ENCODE peak calls at places on chromosomes 4 and X, in six cellular contexts. I is HepG2, H is SK-N-SH, E is HCT116, U is K562, J is GM12878. Q is an unnamed sample.

GRCh38 chrX:1341531-1342179 is 5.1 kb downstream of the IL3RA start:
- DNase-seq in I (no peak), H (no peak), E (no peak), U (no peak), J (no peak), Q (no peak)

GRCh38 chrX:124347242-124347641 is 879 bp downstream of the SH2D1A start:
- DNase-seq in I (no peak), H (no peak), E (no peak), U (no peak), J (no peak), Q (no peak)

GRCh38 chr4:113832795-113833194 is 71.3 kb upstream of the CAMK2D start:
- DNase-seq in I (no peak), H (no peak), E (no peak), U (no peak), J (no peak), Q (no peak)

GRCh38 chrX:19893722-19894121 is 6.3 kb upstream of the SH3KBP1 start:
- DNase-seq in I (peak), H (no peak), E (no peak), U (no peak), J (no peak), Q (no peak)

GRCh38 chrX:150049647-150050046 is 111.4 kb upstream of the EOLA2 start:
- DNase-seq in I (no peak), H (no peak), E (no peak), U (no peak), J (no peak), Q (no peak)

GRCh38 chrX:1397001-1397400 is 5.1 kb upstream of the SLC25A6 start:
- DNase-seq in I (no peak), H (no peak), E (no peak), U (no peak), J (no peak), Q (no peak)

GRCh38 chr4:83054928-83055327 is 19.9 kb downstream of the COPS4 start:
- DNase-seq in I (no peak), H (peak), E (peak), U (no peak), J (no peak), Q (no peak)

GRCh38 chr4:153497988-153498967 is 32.1 kb downstream of the TMEM131L start:
- DNase-seq in I (no peak), H (no peak), E (no peak), U (no peak), J (peak), Q (no peak)

GRCh38 chrX:152817082-152817744 is 13.3 kb downstream of the CETN2 start:
- DNase-seq in I (no peak), H (peak), E (no peak), U (peak), J (no peak), Q (no peak)

DNA sequence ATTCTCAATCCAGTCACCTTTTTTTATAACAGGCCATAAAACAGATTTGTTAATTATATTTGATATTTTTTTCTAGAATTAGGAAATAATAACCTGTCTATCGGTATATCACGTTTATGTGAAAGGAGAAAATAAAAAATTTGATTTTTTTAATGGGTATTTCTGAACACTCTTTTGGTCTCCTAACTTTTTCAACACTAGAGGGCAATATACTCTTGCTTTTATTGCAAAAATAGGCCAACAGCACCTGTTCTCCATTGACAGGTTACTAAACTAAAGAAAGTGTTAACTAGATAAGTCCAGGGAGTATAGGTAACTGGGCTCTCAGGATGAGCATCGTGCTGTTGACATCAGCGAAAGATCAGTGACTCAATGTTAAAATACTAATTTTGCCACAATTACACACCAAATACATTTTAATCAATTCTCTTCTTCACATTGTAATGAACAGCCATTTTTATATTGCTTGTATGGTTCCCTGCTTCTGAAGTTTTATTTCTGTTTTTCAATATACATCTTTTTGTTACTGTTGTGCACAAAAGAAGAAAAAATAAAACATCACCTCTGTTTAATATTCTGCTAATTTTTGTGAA is 22.8 kb downstream of the NDST4 start:
- DNase-seq in I (peak), H (peak), E (peak), U (no peak), J (no peak), Q (no peak)
- TF ChIP-seq SIN3A in I (no peak), H (no peak), E (no peak), U (no peak), J (no peak), Q (no peak)

DNA sequence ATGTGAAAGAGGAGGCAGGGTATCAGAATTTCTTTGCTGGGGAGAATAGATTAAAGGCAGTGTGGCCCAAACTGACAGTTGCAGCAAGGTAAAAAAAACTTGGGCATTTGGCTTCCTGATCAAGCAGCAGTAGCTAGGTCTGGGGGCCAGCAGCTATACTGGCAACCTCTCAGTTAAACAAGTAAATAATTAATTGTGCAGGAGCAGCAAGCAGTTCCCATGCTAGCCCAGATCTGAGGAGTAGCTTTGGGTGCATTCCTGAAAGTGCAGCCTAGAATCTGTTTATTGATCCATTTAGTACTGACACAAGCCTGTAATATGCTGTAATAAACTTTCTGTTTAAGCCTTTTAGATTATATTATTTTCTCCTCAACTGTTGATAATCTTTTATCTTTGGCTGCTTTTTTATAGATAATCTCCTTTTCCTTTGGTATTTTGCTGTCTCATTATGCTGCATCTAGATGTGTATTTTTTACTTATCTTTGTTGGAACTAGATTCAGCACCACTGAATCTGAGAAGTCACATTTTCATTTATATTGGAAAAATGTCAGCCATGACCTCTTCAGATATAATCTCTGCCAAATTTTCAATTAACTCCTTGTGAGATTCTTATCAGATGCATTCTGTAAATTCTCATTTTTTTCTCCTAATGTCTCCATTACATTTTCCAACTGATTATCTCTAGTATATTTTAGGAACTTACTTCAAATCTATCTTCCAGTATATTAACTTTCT is 276.3 kb downstream of the STPG2 start:
- DNase-seq in I (no peak), H (no peak), E (no peak), U (no peak), J (no peak), Q (no peak)
- TF ChIP-seq REST in I (no peak), H (no peak), E (no peak), U (no peak), J (no peak), Q (no peak)

GRCh38 chr4:168711197-168712120 is 214.6 kb downstream of the PALLD start:
- DNase-seq in I (no peak), H (no peak), E (no peak), U (no peak), J (no peak), Q (no peak)
- TF ChIP-seq SIN3A in I (no peak), H (no peak), E (no peak), U (no peak), J (no peak), Q (no peak)

GRCh38 chrX:136259543-136259942 is 8.3 kb upstream of the MAP7D3 start:
- DNase-seq in I (no peak), H (no peak), E (no peak), U (no peak), J (no peak), Q (no peak)

GRCh38 chrX:136262241-136262640 is 11.0 kb upstream of the MAP7D3 start:
- DNase-seq in I (no peak), H (no peak), E (no peak), U (no peak), J (no peak), Q (no peak)

GRCh38 chrX:136261316-136261715 is 10.1 kb upstream of the MAP7D3 start:
- DNase-seq in I (no peak), H (no peak), E (no peak), U (no peak), J (no peak), Q (no peak)

GRCh38 chrX:136258951-136259350 is 7.8 kb upstream of the MAP7D3 start:
- DNase-seq in I (no peak), H (no peak), E (no peak), U (no peak), J (no peak), Q (no peak)

GRCh38 chrX:136260801-136261200 is 9.6 kb upstream of the MAP7D3 start:
- DNase-seq in I (no peak), H (no peak), E (no peak), U (no peak), J (no peak), Q (no peak)
- TF ChIP-seq REST in I (no peak), H (no peak), E (no peak), U (no peak), J (no peak), Q (no peak)

DNA sequence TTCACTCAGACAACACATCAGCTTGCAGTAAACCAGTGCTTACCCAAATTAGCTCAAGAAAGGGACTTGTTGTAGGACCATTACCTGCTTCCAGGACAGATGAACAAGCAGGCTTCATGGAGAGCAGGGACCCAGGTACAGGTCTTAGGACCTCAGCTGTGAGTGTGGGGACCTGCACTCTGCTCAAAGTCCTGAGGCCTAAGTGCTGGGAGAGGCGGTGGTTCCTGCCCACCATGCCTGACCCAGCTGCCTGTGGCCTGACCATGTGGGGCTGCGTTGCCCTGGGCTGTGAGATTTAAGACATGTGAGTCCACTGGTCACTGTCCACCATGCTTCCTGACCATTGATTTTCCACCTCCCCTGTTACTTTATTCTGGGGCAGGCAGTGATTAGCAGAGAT is 140.2 kb downstream of the DCLK2 start:
- DNase-seq in I (no peak), H (no peak), E (no peak), U (no peak), J (no peak), Q (no peak)
- TF ChIP-seq SIN3A in I (no peak), H (no peak), E (no peak), U (no peak), J (no peak), Q (no peak)

GRCh38 chr4:44674471-44674870 is 3.7 kb upstream of the GUF1 start:
- DNase-seq in I (no peak), H (no peak), E (no peak), U (no peak), J (no peak), Q (no peak)
- TF ChIP-seq REST in I (no peak), H (no peak), E (no peak), U (no peak), J (no peak), Q (no peak)

GRCh38 chr4:143700060-143700419 is 435 bp downstream of the FREM3 start:
- DNase-seq in I (no peak), H (peak), E (no peak), U (no peak), J (no peak), Q (no peak)
- TF ChIP-seq SIN3A in I (no peak), H (no peak), E (no peak), U (no peak), J (no peak), Q (no peak)

GRCh38 chr4:125084608-125085007 is 230.1 kb upstream of the FAT4 start:
- DNase-seq in I (no peak), H (no peak), E (no peak), U (no peak), J (no peak), Q (no peak)
- TF ChIP-seq REST in I (no peak), H (no peak), E (no peak), U (no peak), J (no peak), Q (no peak)

Q was measured in Panc1.